ENCODE peak calls at places on chromosomes 1 and 21, in seven cellular contexts. V, H, X, M, W, E and I are unnamed samples.

GRCh38 chr1:214031267-214031650 is 43.5 kb downstream of the PROX1 start:
- DNase-seq in X (peak), H (peak), E (peak), W (no peak), V (no peak), M (no peak), I (peak)

GRCh38 chr21:45818904-45819285 is 162.7 kb upstream of the COL6A1 start:
- DNase-seq in M (peak), X (no peak), W (peak), E (no peak), V (peak), H (no peak), I (no peak)

GRCh38 chr1:46659307-46659870 is 8.8 kb downstream of the ATPAF1 start:
- DNase-seq in E (no peak), W (no peak), M (no peak), X (no peak), H (no peak), V (no peak), I (no peak)

GRCh38 chr1:235468970-235469369 is 35.3 kb downstream of the B3GALNT2 start:
- DNase-seq in H (no peak), E (no peak), M (peak), X (no peak), W (peak), V (peak), I (no peak)

GRCh38 chr1:67162954-67163353 is 3.3 kb upstream of the IL23R start:
- DNase-seq in W (peak), X (no peak), M (peak), E (no peak), H (peak), V (peak), I (no peak)

GRCh38 chr1:245213066-245213465 is 58.3 kb downstream of the KIF26B start:
- DNase-seq in H (no peak), E (no peak), M (no peak), W (no peak), V (no peak), X (no peak), I (no peak)

GRCh38 chr1:209427811-209428210 is 155.7 kb upstream of the CAMK1G start:
- DNase-seq in E (no peak), W (no peak), H (peak), M (no peak), V (no peak), X (no peak), I (peak)

GRCh38 chr1:82704393-82704792 is 903.7 kb downstream of the ADGRL2 start:
- DNase-seq in H (no peak), M (no peak), X (no peak), V (no peak), E (no peak), W (no peak), I (no peak)

GRCh38 chr1:28247603-28248272 is 11.6 kb upstream of the SESN2 start:
- DNase-seq in W (no peak), X (no peak), H (no peak), V (no peak), M (no peak), E (no peak), I (no peak)

GRCh38 chr1:195763907-195764183 is 844.4 kb downstream of the KCNT2 start:
- DNase-seq in X (no peak), H (peak), V (peak), M (no peak), E (no peak), W (peak), I (no peak)

GRCh38 chr1:172431721-172432192 is 11.3 kb downstream of the C1orf105 start:
- DNase-seq in M (no peak), X (no peak), W (peak), V (no peak), E (no peak), H (peak), I (peak)

GRCh38 chr1:31507676-31508530 is 68.4 kb upstream of the TINAGL1 start:
- DNase-seq in E (no peak), H (peak), M (no peak), X (no peak), V (no peak), W (no peak), I (peak)

GRCh38 chr1:48671578-48671977 is 105.1 kb downstream of the BEND5 start:
- DNase-seq in E (no peak), W (no peak), M (no peak), X (no peak), H (no peak), V (no peak), I (no peak)

GRCh38 chr1:54989473-54989872 is 9.0 kb downstream of the TMEM61 start:
- DNase-seq in E (no peak), H (no peak), X (no peak), M (no peak), V (no peak), W (no peak), I (no peak)

GRCh38 chr1:204130989-204131892 is 20.6 kb downstream of the ETNK2 start:
- DNase-seq in W (peak), E (no peak), M (peak), V (peak), X (no peak), H (peak), I (no peak)

GRCh38 chr1:53272349-53272748 is 34.0 kb upstream of the MAGOH start:
- DNase-seq in V (no peak), M (no peak), E (no peak), X (no peak), H (no peak), W (no peak), I (no peak)

GRCh38 chr1:87501738-87502137 is 173.1 kb downstream of the LMO4 start:
- DNase-seq in V (peak), H (no peak), W (no peak), E (no peak), X (no peak), M (no peak), I (no peak)

GRCh38 chr1:232149302-232150201 is 480.4 kb downstream of the SIPA1L2 start:
- DNase-seq in W (no peak), V (peak), H (no peak), X (no peak), M (peak), E (no peak), I (no peak)

GRCh38 chr1:42806171-42806570 is 10.8 kb upstream of the ERMAP start:
- DNase-seq in H (no peak), M (no peak), E (no peak), X (no peak), V (no peak), W (no peak), I (no peak)

GRCh38 chr1:91813813-91814212 is 72.1 kb downstream of the TGFBR3 start:
- DNase-seq in E (no peak), M (no peak), V (no peak), H (no peak), W (no peak), X (no peak), I (no peak)

GRCh38 chr1:220127076-220127475 is 33.1 kb downstream of the IARS2 start:
- DNase-seq in X (no peak), V (no peak), H (no peak), E (no peak), W (no peak), M (no peak), I (no peak)
- H2BK120ac ChIP-seq in X (no peak), V (no peak), H (no peak), E (no peak), W (no peak), M (no peak), I (no peak)

GRCh38 chr1:71053146-71053545 is 5.5 kb upstream of the PTGER3 start:
- DNase-seq in H (no peak), W (no peak), E (no peak), X (no peak), V (no peak), M (no peak), I (no peak)

GRCh38 chr1:71054281-71054731 is 6.7 kb upstream of the PTGER3 start:
- DNase-seq in H (no peak), X (no peak), W (peak), V (no peak), M (no peak), E (no peak), I (peak)

GRCh38 chr1:71053758-71054157 is 6.1 kb upstream of the PTGER3 start:
- DNase-seq in W (no peak), H (no peak), V (no peak), X (no peak), M (no peak), E (no peak), I (no peak)

GRCh38 chr1:71049951-71050598 is 2.5 kb upstream of the PTGER3 start:
- DNase-seq in E (no peak), M (peak), W (peak), X (peak), V (peak), H (peak), I (no peak)

DNA sequence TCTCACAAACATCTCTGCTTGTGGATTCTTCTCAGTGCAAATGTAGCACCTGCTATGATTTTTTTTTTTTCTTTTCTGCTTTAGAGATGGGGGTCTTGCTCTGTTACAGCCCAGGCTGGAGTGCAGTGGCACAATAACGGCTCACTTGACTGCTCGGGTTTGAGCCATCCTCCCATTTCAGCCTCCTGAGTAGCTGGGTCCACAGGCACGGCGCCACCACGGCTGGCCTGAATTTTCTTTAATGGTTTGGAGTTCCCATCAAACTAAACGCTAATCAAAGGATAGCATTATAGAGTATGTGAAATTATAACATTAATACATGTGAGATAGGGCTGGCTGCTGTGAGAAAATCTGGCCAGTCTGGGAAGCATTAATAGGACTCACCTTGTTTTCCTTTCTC is 7.2 kb upstream of the PTGER3 start:
- DNase-seq in M (no peak), E (no peak), W (no peak), H (no peak), X (no peak), V (no peak), I (no peak)
- H2BK120ac ChIP-seq in M (no peak), E (no peak), W (no peak), H (no peak), X (no peak), V (no peak), I (no peak)

GRCh38 chr1:56212143-56212542 is 367.2 kb downstream of the PLPP3 start:
- DNase-seq in H (no peak), X (no peak), W (no peak), M (no peak), V (no peak), E (no peak), I (no peak)
- H2BK120ac ChIP-seq in H (no peak), X (no peak), W (no peak), M (no peak), V (no peak), E (no peak), I (no peak)

DNA sequence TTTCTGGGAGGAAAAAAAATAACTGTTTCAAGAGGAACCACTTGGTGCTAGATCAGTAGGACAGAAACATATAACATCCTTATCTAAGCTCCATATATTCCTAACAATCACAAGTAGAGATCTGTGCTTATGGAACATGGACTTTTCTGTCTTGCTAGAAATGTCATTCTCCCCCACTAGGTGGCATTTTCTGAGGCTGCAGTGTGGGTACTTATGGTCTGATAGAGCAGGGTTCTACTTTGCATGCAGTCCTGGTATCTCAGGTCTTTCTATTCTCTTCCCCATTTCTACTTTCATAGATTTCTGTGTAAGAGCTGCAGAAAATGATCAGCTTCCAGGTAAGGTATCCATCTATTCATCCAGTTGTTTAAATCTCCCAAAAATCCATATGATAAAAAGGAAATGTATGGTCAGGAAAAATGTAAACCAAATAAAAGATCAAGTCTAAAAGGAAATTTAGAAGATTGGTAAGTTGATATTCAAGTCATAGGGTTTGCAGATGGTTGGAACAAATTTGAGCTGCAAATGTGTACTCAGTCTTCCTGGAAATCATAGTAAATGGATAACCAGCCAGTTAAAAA is 1.5 kb downstream of the ZNF684 start:
- DNase-seq in V (peak), E (no peak), W (peak), H (peak), M (peak), X (peak), I (no peak)
- H2BK120ac ChIP-seq in V (no peak), E (no peak), W (no peak), H (no peak), M (no peak), X (no peak), I (no peak)

GRCh38 chr1:18556364-18556763 is 74.3 kb upstream of the PAX7 start:
- DNase-seq in X (no peak), V (peak), H (peak), M (no peak), E (no peak), W (peak), I (no peak)
- H2BK120ac ChIP-seq in X (no peak), V (no peak), H (no peak), M (no peak), E (no peak), W (no peak), I (no peak)

GRCh38 chr1:21955058-21955457 is 17.9 kb upstream of the HSPG2 start:
- DNase-seq in V (no peak), X (no peak), M (no peak), E (no peak), H (no peak), W (peak), I (no peak)

GRCh38 chr1:21951576-21951870 is 14.4 kb upstream of the HSPG2 start:
- DNase-seq in W (peak), X (no peak), E (no peak), M (no peak), V (no peak), H (no peak), I (no peak)

GRCh38 chr1:21950734-21951575 is 13.8 kb upstream of the HSPG2 start:
- DNase-seq in V (no peak), E (no peak), X (no peak), W (no peak), H (no peak), M (no peak), I (no peak)

GRCh38 chr1:21955474-21956281 is 18.6 kb upstream of the HSPG2 start:
- DNase-seq in E (no peak), W (peak), H (peak), M (no peak), V (no peak), X (no peak), I (no peak)

DNA sequence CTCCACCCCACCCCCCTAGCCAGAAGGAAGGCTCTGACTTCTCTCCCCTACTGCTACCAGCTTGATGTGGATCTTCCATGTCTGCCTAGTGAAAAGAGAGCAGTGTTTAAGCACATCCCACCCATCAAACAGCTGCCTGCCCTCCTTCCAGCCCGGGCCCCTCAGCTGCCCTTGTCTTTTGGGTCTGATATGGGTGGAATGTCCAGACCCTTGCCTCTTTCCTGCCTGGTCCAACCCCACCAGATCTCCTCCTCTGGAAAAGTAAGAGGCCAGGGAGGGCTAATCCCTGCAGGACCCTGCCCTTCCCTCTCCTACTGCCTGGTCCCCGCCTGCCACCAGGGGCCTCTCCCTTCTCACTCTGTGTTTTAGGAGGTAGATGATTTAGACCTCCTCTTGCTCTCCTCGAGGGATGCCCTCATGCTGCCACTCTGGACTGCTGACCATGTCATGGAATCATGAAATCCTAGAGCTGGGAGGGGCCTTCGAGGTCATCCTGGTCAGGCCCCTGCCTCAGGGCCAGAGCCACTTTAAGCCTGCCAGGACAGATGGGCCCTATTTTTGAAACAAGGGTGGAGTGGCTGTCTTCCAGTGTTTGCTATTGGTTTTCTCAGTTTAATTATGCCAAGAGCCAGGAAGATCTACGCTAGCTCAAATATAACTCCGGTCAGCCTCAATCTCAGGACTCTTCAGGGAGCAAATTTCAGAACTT is 15.8 kb upstream of the HSPG2 start:
- DNase-seq in M (no peak), E (no peak), V (no peak), H (no peak), W (peak), X (no peak), I (no peak)
- H2BK120ac ChIP-seq in M (no peak), E (no peak), V (no peak), H (no peak), W (no peak), X (no peak), I (no peak)